ENCODE peak calls at places on chromosomes 13 and 19, in five cellular contexts. One of them, this sample, is unnamed.

GRCh38 chr19:6476155-6476895 is 5.3 kb downstream of the DENND1C start:
- DNase-seq in upper lobe of right lung: peak
- DNase-seq in A549: peak
- DNase-seq in HFFc6: peak
- DNase-seq in activated B cell treated with CpG ODN at 0.5 μM for 24 hours: peak
- DNase-seq in this sample: peak

GRCh38 chr13:33206425-33206824 is 79.1 kb downstream of the STARD13 start:
- DNase-seq in upper lobe of right lung: no peak
- DNase-seq in A549: no peak
- DNase-seq in HFFc6: peak
- DNase-seq in activated B cell treated with CpG ODN at 0.5 μM for 24 hours: no peak
- DNase-seq in this sample: no peak

GRCh38 chr19:56840452-56841193 is at the start of the genes PEG3 and ZIM2:
- DNase-seq in upper lobe of right lung: no peak
- DNase-seq in A549: no peak
- DNase-seq in HFFc6: no peak
- DNase-seq in activated B cell treated with CpG ODN at 0.5 μM for 24 hours: no peak
- DNase-seq in this sample: no peak

GRCh38 chr13:59061621-59062020 is 1102.1 kb downstream of the DIAPH3 start:
- DNase-seq in upper lobe of right lung: no peak
- DNase-seq in A549: no peak
- DNase-seq in HFFc6: no peak
- DNase-seq in activated B cell treated with CpG ODN at 0.5 μM for 24 hours: no peak
- DNase-seq in this sample: no peak

GRCh38 chr19:21750586-21751128 is 16.7 kb downstream of the ZNF100 start:
- DNase-seq in upper lobe of right lung: no peak
- DNase-seq in A549: no peak
- DNase-seq in HFFc6: no peak
- DNase-seq in activated B cell treated with CpG ODN at 0.5 μM for 24 hours: no peak
- DNase-seq in this sample: no peak

GRCh38 chr13:41006296-41006695 is 12.8 kb downstream of the ELF1 start:
- DNase-seq in upper lobe of right lung: no peak
- DNase-seq in A549: no peak
- DNase-seq in HFFc6: no peak
- DNase-seq in activated B cell treated with CpG ODN at 0.5 μM for 24 hours: no peak
- DNase-seq in this sample: no peak

GRCh38 chr19:48489608-48490216 is 20.5 kb downstream of the CYTH2 start:
- DNase-seq in upper lobe of right lung: peak
- DNase-seq in A549: peak
- DNase-seq in HFFc6: peak
- DNase-seq in activated B cell treated with CpG ODN at 0.5 μM for 24 hours: peak
- DNase-seq in this sample: peak

GRCh38 chr19:33194527-33194883 is 375 bp downstream of the LRP3 start:
- DNase-seq in upper lobe of right lung: peak
- DNase-seq in A549: no peak
- DNase-seq in HFFc6: no peak
- DNase-seq in activated B cell treated with CpG ODN at 0.5 μM for 24 hours: no peak
- DNase-seq in this sample: no peak

GRCh38 chr13:98372886-98373285 is 195.8 kb upstream of the RNF113B start:
- DNase-seq in upper lobe of right lung: no peak
- DNase-seq in A549: no peak
- DNase-seq in HFFc6: no peak
- DNase-seq in activated B cell treated with CpG ODN at 0.5 μM for 24 hours: no peak
- DNase-seq in this sample: no peak

GRCh38 chr13:114002009-114002544 is 28.2 kb upstream of the C13orf46 start:
- DNase-seq in upper lobe of right lung: no peak
- DNase-seq in A549: no peak
- DNase-seq in HFFc6: no peak
- DNase-seq in activated B cell treated with CpG ODN at 0.5 μM for 24 hours: no peak
- DNase-seq in this sample: no peak

GRCh38 chr13:91045351-91046034 is 302.0 kb upstream of the MIR17HG start:
- DNase-seq in upper lobe of right lung: no peak
- DNase-seq in A549: peak
- DNase-seq in HFFc6: no peak
- DNase-seq in activated B cell treated with CpG ODN at 0.5 μM for 24 hours: no peak
- DNase-seq in this sample: no peak

GRCh38 chr19:18437481-18438330 is at the start of gene ISYNA1:
- DNase-seq in upper lobe of right lung: peak
- DNase-seq in A549: peak
- DNase-seq in HFFc6: no peak
- DNase-seq in activated B cell treated with CpG ODN at 0.5 μM for 24 hours: no peak
- DNase-seq in this sample: no peak

GRCh38 chr19:46428278-46429141 is at the start of gene PNMA8C:
- DNase-seq in upper lobe of right lung: peak
- DNase-seq in A549: peak
- DNase-seq in HFFc6: peak
- DNase-seq in activated B cell treated with CpG ODN at 0.5 μM for 24 hours: no peak
- DNase-seq in this sample: no peak

GRCh38 chr13:94305463-94305862 is 174.0 kb downstream of the DCT start:
- DNase-seq in upper lobe of right lung: no peak
- DNase-seq in A549: peak
- DNase-seq in HFFc6: peak
- DNase-seq in activated B cell treated with CpG ODN at 0.5 μM for 24 hours: no peak
- DNase-seq in this sample: peak

GRCh38 chr19:49844138-49844740 is 6.7 kb upstream of the PTOV1 start:
- DNase-seq in upper lobe of right lung: no peak
- DNase-seq in A549: no peak
- DNase-seq in HFFc6: no peak
- DNase-seq in activated B cell treated with CpG ODN at 0.5 μM for 24 hours: no peak
- DNase-seq in this sample: no peak

GRCh38 chr13:76720416-76720815 is 165.8 kb downstream of the KCTD12 start:
- DNase-seq in upper lobe of right lung: no peak
- DNase-seq in A549: no peak
- DNase-seq in HFFc6: no peak
- DNase-seq in activated B cell treated with CpG ODN at 0.5 μM for 24 hours: no peak
- DNase-seq in this sample: no peak

GRCh38 chr13:32883501-32883900 is 132.7 kb upstream of the KL start:
- DNase-seq in upper lobe of right lung: no peak
- DNase-seq in A549: no peak
- DNase-seq in HFFc6: peak
- DNase-seq in activated B cell treated with CpG ODN at 0.5 μM for 24 hours: no peak
- DNase-seq in this sample: peak

GRCh38 chr19:38665950-38666661 is 18.7 kb downstream of the ACTN4 start:
- DNase-seq in upper lobe of right lung: peak
- DNase-seq in A549: peak
- DNase-seq in HFFc6: peak
- DNase-seq in activated B cell treated with CpG ODN at 0.5 μM for 24 hours: no peak
- DNase-seq in this sample: no peak

GRCh38 chr19:52735734-52736133 is 890 bp upstream of the ZNF611 start:
- DNase-seq in upper lobe of right lung: peak
- DNase-seq in A549: no peak
- DNase-seq in HFFc6: no peak
- DNase-seq in activated B cell treated with CpG ODN at 0.5 μM for 24 hours: no peak
- DNase-seq in this sample: no peak

GRCh38 chr19:4910594-4911273 is 1.4 kb downstream of the UHRF1 start:
- DNase-seq in upper lobe of right lung: no peak
- DNase-seq in A549: peak
- DNase-seq in HFFc6: peak
- DNase-seq in activated B cell treated with CpG ODN at 0.5 μM for 24 hours: no peak
- DNase-seq in this sample: peak

GRCh38 chr13:37144661-37145060 is 39.2 kb upstream of the CSNK1A1L start:
- DNase-seq in upper lobe of right lung: no peak
- DNase-seq in A549: no peak
- DNase-seq in HFFc6: peak
- DNase-seq in activated B cell treated with CpG ODN at 0.5 μM for 24 hours: no peak
- DNase-seq in this sample: no peak

GRCh38 chr19:29963576-29963975 is 21.5 kb downstream of the URI1 start:
- DNase-seq in upper lobe of right lung: no peak
- DNase-seq in A549: no peak
- DNase-seq in HFFc6: no peak
- DNase-seq in activated B cell treated with CpG ODN at 0.5 μM for 24 hours: no peak
- DNase-seq in this sample: no peak

GRCh38 chr19:29964171-29964570 is 22.1 kb downstream of the URI1 start:
- DNase-seq in upper lobe of right lung: no peak
- DNase-seq in A549: no peak
- DNase-seq in HFFc6: no peak
- DNase-seq in activated B cell treated with CpG ODN at 0.5 μM for 24 hours: no peak
- DNase-seq in this sample: no peak

GRCh38 chr19:29967623-29968022 is 25.6 kb downstream of the URI1 start:
- DNase-seq in upper lobe of right lung: no peak
- DNase-seq in A549: no peak
- DNase-seq in HFFc6: no peak
- DNase-seq in activated B cell treated with CpG ODN at 0.5 μM for 24 hours: no peak
- DNase-seq in this sample: no peak

GRCh38 chr19:29965529-29965928 is 23.5 kb downstream of the URI1 start:
- DNase-seq in upper lobe of right lung: no peak
- DNase-seq in A549: no peak
- DNase-seq in HFFc6: peak
- DNase-seq in activated B cell treated with CpG ODN at 0.5 μM for 24 hours: no peak
- DNase-seq in this sample: peak

GRCh38 chr19:29966594-29967249 is 24.7 kb downstream of the URI1 start:
- DNase-seq in upper lobe of right lung: no peak
- DNase-seq in A549: peak
- DNase-seq in HFFc6: peak
- DNase-seq in activated B cell treated with CpG ODN at 0.5 μM for 24 hours: no peak
- DNase-seq in this sample: no peak
- TF ChIP-seq CTCF in upper lobe of right lung: peak
- TF ChIP-seq CTCF in A549: peak
- TF ChIP-seq CTCF in HFFc6: peak
- TF ChIP-seq CTCF in activated B cell treated with CpG ODN at 0.5 μM for 24 hours: no peak
- TF ChIP-seq CTCF in this sample: peak

GRCh38 chr19:14480695-14481069 is 5.5 kb upstream of the PTGER1 start:
- DNase-seq in upper lobe of right lung: no peak
- DNase-seq in A549: no peak
- DNase-seq in HFFc6: no peak
- DNase-seq in activated B cell treated with CpG ODN at 0.5 μM for 24 hours: no peak
- DNase-seq in this sample: no peak
- TF ChIP-seq CTCF in upper lobe of right lung: no peak
- TF ChIP-seq CTCF in A549: no peak
- TF ChIP-seq CTCF in HFFc6: no peak
- TF ChIP-seq CTCF in activated B cell treated with CpG ODN at 0.5 μM for 24 hours: no peak
- TF ChIP-seq CTCF in this sample: no peak

DNA sequence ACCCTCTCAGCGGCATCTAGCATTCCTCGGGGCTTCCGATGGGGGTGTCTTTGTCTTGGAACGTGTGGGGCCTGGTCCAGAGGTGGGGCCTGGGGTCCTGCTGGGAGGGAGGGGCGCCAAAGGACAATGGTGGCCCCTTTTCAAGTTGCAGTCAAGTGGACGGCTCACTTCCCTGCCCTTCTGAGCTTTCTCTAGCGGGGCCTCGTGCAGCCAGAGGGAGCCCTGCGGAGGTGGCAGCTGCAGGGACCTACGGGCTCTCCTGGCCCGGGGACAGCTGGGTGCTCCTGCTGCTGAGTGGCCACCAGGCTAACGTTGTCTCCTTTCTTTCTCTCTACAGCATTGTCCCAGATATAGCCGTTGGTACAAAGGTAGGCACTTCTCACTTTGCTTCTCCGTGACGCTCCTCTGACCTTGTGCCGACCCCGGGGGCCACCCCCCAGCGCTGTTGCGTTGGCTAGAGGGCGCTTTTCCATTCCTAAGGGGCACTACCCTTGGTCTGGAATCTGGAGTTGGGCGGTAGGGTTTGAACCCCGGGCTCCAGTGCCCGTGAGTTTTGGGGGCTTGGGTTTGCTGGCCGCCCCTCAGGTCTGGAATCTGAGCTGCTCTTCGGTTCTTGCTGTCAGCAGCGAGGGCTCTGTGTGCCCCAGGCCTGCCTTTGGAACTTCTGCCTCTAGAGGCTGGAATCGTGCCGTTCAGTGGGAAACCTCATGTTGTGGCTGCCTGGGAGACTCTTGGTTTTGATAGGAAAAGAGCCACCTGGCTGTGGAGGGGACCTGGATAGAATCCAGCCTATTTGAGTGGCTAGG is 2.0 kb downstream of the PTBP1 start:
- DNase-seq in upper lobe of right lung: no peak
- DNase-seq in A549: no peak
- DNase-seq in HFFc6: peak
- DNase-seq in activated B cell treated with CpG ODN at 0.5 μM for 24 hours: no peak
- DNase-seq in this sample: no peak
- TF ChIP-seq CTCF in upper lobe of right lung: no peak
- TF ChIP-seq CTCF in A549: peak
- TF ChIP-seq CTCF in HFFc6: peak
- TF ChIP-seq CTCF in activated B cell treated with CpG ODN at 0.5 μM for 24 hours: no peak
- TF ChIP-seq CTCF in this sample: peak

DNA sequence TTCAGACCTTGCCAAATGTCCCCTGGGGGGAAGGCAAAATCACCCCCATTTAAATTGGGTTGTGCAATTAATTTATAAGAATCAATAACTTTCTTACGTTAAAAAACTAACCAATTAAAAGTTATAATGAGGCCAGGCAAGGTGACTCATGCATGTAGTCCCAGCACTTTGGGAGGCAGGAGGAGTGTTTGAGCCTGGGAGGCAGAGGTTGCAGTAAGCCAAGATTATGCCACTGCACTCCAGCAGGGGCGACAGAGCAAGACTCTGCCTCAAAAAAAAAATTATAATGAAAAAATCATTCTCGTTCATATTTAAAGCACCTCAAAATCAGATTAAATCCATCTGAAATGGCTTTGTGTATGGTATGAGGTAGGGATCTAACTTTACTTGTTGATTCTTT is 18.4 kb upstream of the SIGLEC14 start:
- DNase-seq in upper lobe of right lung: no peak
- DNase-seq in A549: no peak
- DNase-seq in HFFc6: peak
- DNase-seq in activated B cell treated with CpG ODN at 0.5 μM for 24 hours: no peak
- DNase-seq in this sample: no peak
- TF ChIP-seq CTCF in upper lobe of right lung: no peak
- TF ChIP-seq CTCF in A549: no peak
- TF ChIP-seq CTCF in HFFc6: peak
- TF ChIP-seq CTCF in activated B cell treated with CpG ODN at 0.5 μM for 24 hours: no peak
- TF ChIP-seq CTCF in this sample: peak